ENCODE peak calls at places on chromosomes 7 and 10, in four cellular contexts. Z, Y, E and C are unnamed samples.
A peak's percentile ranks its signal among the peaks of the same experiment; 100 is the strongest.

GRCh38 chr10:15052121-15052520 is 8.4 kb downstream of the OLAH start:
- DNase-seq in Z (no peak), Y (no peak), E (no peak), C (no peak)

GRCh38 chr10:128414568-128414967 is 288.3 kb upstream of the MKI67 start:
- DNase-seq in Z (no peak), Y (no peak), E (no peak), C (no peak)

GRCh38 chr10:132065491-132066105 is at the start of gene JAKMIP3:
- DNase-seq in Z (no peak), Y (peak; percentile 70), E (peak; percentile 82), C (no peak)

GRCh38 chr10:124066744-124067714 is 26.4 kb downstream of the CHST15 start:
- DNase-seq in Z (no peak), Y (no peak), E (no peak), C (no peak)

GRCh38 chr10:21535494-21535818 is 1.4 kb downstream of the MLLT10 start:
- DNase-seq in Z (no peak), Y (no peak), E (no peak), C (no peak)

GRCh38 chr7:106175507-106175906 is 63.4 kb upstream of the SYPL1 start:
- DNase-seq in Z (no peak), Y (no peak), E (no peak), C (no peak)

GRCh38 chr7:106047818-106048490 is 64.2 kb downstream of the SYPL1 start:
- DNase-seq in Z (no peak), Y (no peak), E (no peak), C (no peak)

GRCh38 chr10:565146-565545 is 124.3 kb downstream of the DIP2C start:
- DNase-seq in Z (no peak), Y (no peak), E (no peak), C (no peak)

GRCh38 chr7:82701941-82702340 is 258.4 kb upstream of the CACNA2D1 start:
- DNase-seq in Z (no peak), Y (no peak), E (no peak), C (no peak)

GRCh38 chr7:17109017-17109416 is 189.4 kb upstream of the AHR start:
- DNase-seq in Z (no peak), Y (no peak), E (peak; percentile 3), C (no peak)

GRCh38 chr10:129779126-129779525 is 184.9 kb downstream of the EBF3 start:
- DNase-seq in Z (no peak), Y (no peak), E (no peak), C (no peak)

GRCh38 chr7:70791341-70791740 is 340.6 kb upstream of the GALNT17 start:
- DNase-seq in Z (no peak), Y (no peak), E (no peak), C (no peak)

GRCh38 chr7:17304926-17305325 is 6.5 kb downstream of the AHR start:
- DNase-seq in Z (no peak), Y (no peak), E (peak; percentile 94), C (no peak)

GRCh38 chr10:43594944-43595589 is 11.2 kb upstream of the ZNF485 start:
- DNase-seq in Z (peak; percentile 45), Y (no peak), E (peak; percentile 25), C (no peak)

GRCh38 chr7:151628846-151629604 is 109.3 kb upstream of the RHEB start:
- DNase-seq in Z (peak; percentile 10), Y (no peak), E (no peak), C (no peak)

GRCh38 chr7:12490105-12490688 is 80.3 kb upstream of the SCIN start:
- DNase-seq in Z (no peak), Y (no peak), E (peak; percentile 22), C (no peak)

GRCh38 chr7:129827467-129827990 is 125.2 kb downstream of the UBE2H start:
- DNase-seq in Z (no peak), Y (no peak), E (no peak), C (no peak)

GRCh38 chr10:50369931-50370330 is 118.6 kb upstream of the ASAH2 start:
- DNase-seq in Z (no peak), Y (no peak), E (peak; percentile 11), C (no peak)

GRCh38 chr7:92595281-92595680 is 5.1 kb upstream of the FAM133B start:
- DNase-seq in Z (no peak), Y (no peak), E (peak; percentile 48), C (no peak)

GRCh38 chr7:64799-65430 is 127.5 kb upstream of the FAM20C start:
- DNase-seq in Z (no peak), Y (no peak), E (no peak), C (no peak)